ENCODE peak calls at places on chromosome 11, in six cellular contexts. Z is OCI-LY7, X is fibroblast of mammary gland, G is coronary artery, V is AG09309, H is psoas muscle. Q is an unnamed sample.

GRCh38 chr11:120174866-120175265 is 36.0 kb upstream of the OAF start:
- DNase-seq in Z (no peak), X (no peak), G (peak), V (no peak), H (no peak), Q (no peak)

GRCh38 chr11:134942633-134943032 is 530.6 kb upstream of the B3GAT1 start:
- DNase-seq in Z (no peak), X (no peak), G (no peak), V (no peak), H (no peak), Q (no peak)

GRCh38 chr11:96219981-96220623 is 122.9 kb downstream of the MAML2 start:
- DNase-seq in Z (peak), X (peak), G (no peak), V (no peak), H (no peak), Q (no peak)

GRCh38 chr11:111777094-111778046 is 11.2 kb upstream of the PPP2R1B start:
- DNase-seq in Z (peak), X (peak), G (no peak), V (peak), H (no peak), Q (peak)

GRCh38 chr11:75425422-75425821 is 7.6 kb downstream of the KLHL35 start:
- DNase-seq in Z (peak), X (no peak), G (no peak), V (no peak), H (peak), Q (no peak)

GRCh38 chr11:119619665-119620064 is 109.3 kb downstream of the NECTIN1 start:
- DNase-seq in Z (peak), X (no peak), G (no peak), V (no peak), H (no peak), Q (no peak)

GRCh38 chr11:29120329-29120695 is 896.5 kb downstream of the KCNA4 start:
- DNase-seq in Z (no peak), X (no peak), G (no peak), V (no peak), H (no peak), Q (no peak)

GRCh38 chr11:45665206-45665932 is at the start of gene CHST1:
- DNase-seq in Z (no peak), X (no peak), G (no peak), V (no peak), H (peak), Q (no peak)

GRCh38 chr11:7538466-7539454 is 25.0 kb downstream of the PPFIBP2 start:
- DNase-seq in Z (no peak), X (no peak), G (no peak), V (no peak), H (no peak), Q (no peak)

GRCh38 chr11:128171496-128171895 is 415.9 kb downstream of the ETS1 start:
- DNase-seq in Z (no peak), X (peak), G (no peak), V (no peak), H (no peak), Q (no peak)

GRCh38 chr11:125141686-125142535 is 22.6 kb upstream of the PKNOX2 start:
- DNase-seq in Z (peak), X (peak), G (peak), V (no peak), H (peak), Q (no peak)

GRCh38 chr11:96426356-96427103 is 36.7 kb downstream of the JRKL start:
- DNase-seq in Z (peak), X (peak), G (no peak), V (peak), H (no peak), Q (peak)

GRCh38 chr11:105220175-105220574 is 80.6 kb upstream of the CARD18 start:
- DNase-seq in Z (no peak), X (no peak), G (no peak), V (no peak), H (no peak), Q (no peak)

GRCh38 chr11:132220464-132220863 is 850.0 kb downstream of the NTM start:
- DNase-seq in Z (no peak), X (peak), G (no peak), V (peak), H (no peak), Q (no peak)

GRCh38 chr11:692824-693414 is 2.1 kb downstream of the DEAF1 start:
- DNase-seq in Z (no peak), X (peak), G (no peak), V (no peak), H (no peak), Q (no peak)

GRCh38 chr11:17015639-17016125 is 1.5 kb upstream of the PLEKHA7 start:
- DNase-seq in Z (no peak), X (peak), G (no peak), V (no peak), H (no peak), Q (no peak)

GRCh38 chr11:3040881-3041280 is 16.3 kb downstream of the CARS1 start:
- DNase-seq in Z (no peak), X (no peak), G (no peak), V (no peak), H (no peak), Q (no peak)

GRCh38 chr11:77108436-77108835 is 5.8 kb downstream of the OMP start:
- DNase-seq in Z (no peak), X (no peak), G (no peak), V (no peak), H (no peak), Q (no peak)
- H3K4me3 ChIP-seq in Z (no peak), X (no peak), G (no peak), V (no peak), H (no peak), Q (no peak)

GRCh38 chr11:69013009-69013951 is at the start of gene MRGPRF:
- DNase-seq in Z (no peak), X (peak), G (peak), V (peak), H (peak), Q (no peak)
- TF ChIP-seq CTCF in Z (no peak), X (peak), G (peak), V (peak), H (peak), Q (no peak)

DNA sequence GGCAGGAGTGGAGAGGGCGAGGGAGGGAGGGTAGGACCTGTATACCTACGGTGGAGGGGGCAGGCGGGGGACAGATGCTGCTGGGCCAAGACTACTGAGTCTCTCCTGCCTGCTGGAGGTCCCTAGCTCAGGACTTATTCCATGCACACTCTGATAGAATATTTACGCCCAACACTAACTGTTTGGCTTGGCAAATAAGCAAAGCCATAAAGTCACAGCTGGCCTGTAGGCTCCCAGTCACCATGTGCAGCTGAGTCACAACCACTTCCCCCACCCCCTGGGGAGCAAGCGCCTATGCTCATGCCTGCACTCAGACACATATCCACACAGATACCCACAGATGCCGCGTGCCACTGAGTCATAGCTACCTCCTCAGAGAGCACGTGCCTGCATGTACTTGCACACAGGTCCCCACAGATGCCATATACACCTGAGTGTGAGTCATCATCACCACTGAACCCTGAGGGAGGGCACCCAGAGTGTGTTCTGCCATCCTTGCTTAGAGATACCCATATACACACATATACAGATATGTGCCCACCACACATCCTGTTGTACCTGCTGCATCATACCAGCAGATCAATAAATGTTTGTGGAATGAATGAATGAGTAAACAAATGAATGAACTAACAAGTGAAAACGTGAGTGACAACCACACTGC is 95.8 kb downstream of the SWAP70 start:
- DNase-seq in Z (peak), X (peak), G (peak), V (peak), H (peak), Q (no peak)
- H3K4me3 ChIP-seq in Z (peak), X (peak), G (peak), V (no peak), H (peak), Q (peak)

GRCh38 chr11:25981998-25982397 is 349.9 kb upstream of the ANO3 start:
- DNase-seq in Z (peak), X (peak), G (no peak), V (peak), H (no peak), Q (peak)
- TF ChIP-seq CTCF in Z (peak), X (peak), G (peak), V (peak), H (peak), Q (peak)

DNA sequence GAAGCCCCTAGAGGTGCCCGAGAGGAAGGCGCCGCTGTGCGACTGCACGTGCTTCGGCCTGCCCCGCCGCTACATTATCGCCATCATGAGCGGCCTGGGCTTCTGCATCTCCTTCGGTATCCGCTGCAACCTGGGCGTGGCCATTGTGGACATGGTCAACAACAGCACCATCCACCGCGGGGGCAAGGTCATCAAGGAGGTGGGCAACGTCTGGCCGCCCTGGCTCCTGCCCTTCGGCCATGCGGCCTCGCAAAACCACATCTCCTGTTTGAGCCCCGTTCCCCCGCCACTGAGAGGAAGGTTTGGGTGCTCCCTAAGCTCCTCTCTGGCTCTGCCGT is 3.4 kb downstream of the SLC17A6 start:
- DNase-seq in Z (no peak), X (no peak), G (no peak), V (no peak), H (no peak), Q (no peak)
- H3K4me3 ChIP-seq in Z (no peak), X (no peak), G (no peak), V (no peak), H (no peak), Q (no peak)